ENCODE peak calls at places on chromosomes 16 and 17, in five cellular contexts. H, E, G, S and M are unnamed samples.

GRCh38 chr16:22661161-22661647 is 150.5 kb downstream of the NPIPB5 start:
- DNase-seq in H (no peak), E (no peak), G (no peak), S (no peak), M (no peak)

GRCh38 chr17:72122002-72122310 is 1.1 kb downstream of the SOX9 start:
- DNase-seq in H (peak), E (no peak), G (no peak), S (peak), M (no peak)

GRCh38 chr17:63641678-63642077 is 19.5 kb downstream of the MAP3K3 start:
- DNase-seq in H (no peak), E (no peak), G (no peak), S (no peak), M (no peak)

GRCh38 chr17:30363715-30364202 is 15.0 kb upstream of the CPD start:
- DNase-seq in H (peak), E (peak), G (no peak), S (peak), M (no peak)

GRCh38 chr16:57434003-57434402 is 13.2 kb downstream of the CIAPIN1 start:
- DNase-seq in H (no peak), E (no peak), G (no peak), S (no peak), M (no peak)

GRCh38 chr17:72631568-72631967 is 460.9 kb downstream of the SLC39A11 start:
- DNase-seq in H (no peak), E (no peak), G (no peak), S (no peak), M (no peak)

GRCh38 chr16:57802635-57803412 is 533 bp upstream of the KIFC3 start:
- DNase-seq in H (peak), E (no peak), G (no peak), S (peak), M (peak)

GRCh38 chr17:31392002-31392855 is 754 bp downstream of the RAB11FIP4 start:
- DNase-seq in H (no peak), E (peak), G (no peak), S (no peak), M (no peak)

GRCh38 chr17:55004484-55004883 is 35.9 kb downstream of the STXBP4 start:
- DNase-seq in H (no peak), E (no peak), G (no peak), S (no peak), M (no peak)

GRCh38 chr17:50842506-50843149 is 7.2 kb downstream of the WFIKKN2 start:
- DNase-seq in H (no peak), E (no peak), G (no peak), S (no peak), M (no peak)

GRCh38 chr16:19166500-19166899 is 1.5 kb upstream of the SYT17 start:
- DNase-seq in H (no peak), E (no peak), G (no peak), S (no peak), M (no peak)

GRCh38 chr16:23924138-23924537 is 88.4 kb downstream of the PRKCB start:
- DNase-seq in H (no peak), E (no peak), G (no peak), S (no peak), M (no peak)

GRCh38 chr17:58332720-58333395 is 4.3 kb upstream of the TSPOAP1 start:
- DNase-seq in H (no peak), E (peak), G (no peak), S (no peak), M (no peak)

GRCh38 chr16:8583199-8583598 is 7.1 kb downstream of the TMEM114 start:
- DNase-seq in H (peak), E (no peak), G (no peak), S (peak), M (no peak)

GRCh38 chr16:31032736-31033708 is at the start of gene STX4:
- DNase-seq in H (peak), E (peak), G (peak), S (peak), M (peak)
- TF ChIP-seq CTCF in H (peak), E (no peak), G (no peak), S (no peak), M (no peak)

DNA sequence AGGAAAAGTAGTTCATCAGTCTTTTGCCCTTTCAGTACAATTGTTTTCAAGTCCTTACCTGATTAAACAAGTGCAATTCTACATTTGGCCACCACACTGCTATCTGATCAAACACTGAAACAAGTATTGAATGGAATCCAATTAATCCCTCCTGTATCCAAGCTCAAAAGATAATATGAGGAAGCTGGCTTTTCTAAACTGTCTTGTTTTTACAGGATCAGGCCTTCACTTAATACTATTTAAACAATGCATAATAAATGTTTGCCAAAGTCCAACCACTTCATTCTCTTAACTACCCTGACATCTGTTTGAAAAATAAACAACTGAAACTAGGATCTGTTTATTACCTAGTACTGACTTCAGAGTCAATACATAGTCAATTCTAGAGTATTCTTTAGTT is 131.6 kb downstream of the MRTFB start:
- DNase-seq in H (peak), E (no peak), G (no peak), S (no peak), M (no peak)
- TF ChIP-seq CTCF in H (peak), E (peak), G (peak), S (no peak), M (peak)

DNA sequence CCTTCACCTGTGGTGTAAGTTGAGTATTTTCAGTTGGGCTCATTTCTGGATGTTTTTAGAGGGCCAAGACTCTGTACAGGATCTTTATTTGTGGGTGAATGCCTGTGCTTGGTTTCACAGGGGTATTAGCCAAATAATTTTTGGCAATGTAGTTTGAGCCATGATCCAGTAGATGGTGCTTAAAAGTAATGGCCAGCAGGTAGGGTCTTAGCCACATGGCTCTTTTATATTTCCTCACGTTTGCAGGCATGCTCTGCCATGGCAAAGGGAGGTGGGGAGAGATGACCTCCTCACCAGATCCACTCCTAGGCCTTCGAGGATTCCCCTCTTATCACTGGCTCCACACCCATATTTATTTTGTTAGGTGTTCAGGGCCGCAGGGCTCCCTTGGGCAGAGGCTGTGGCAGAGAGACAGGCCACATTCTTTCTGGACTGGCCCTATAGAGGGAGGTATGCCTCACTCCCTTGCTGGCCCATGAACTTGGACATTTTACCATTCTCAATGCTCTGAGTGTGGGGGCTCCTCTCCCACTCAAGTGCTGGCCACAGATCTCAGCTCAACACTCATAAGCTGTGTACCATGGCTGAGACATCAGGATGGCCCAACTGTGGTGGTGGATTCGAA is 417.1 kb downstream of the XYLT1 start:
- DNase-seq in H (no peak), E (no peak), G (no peak), S (no peak), M (no peak)
- TF ChIP-seq CTCF in H (no peak), E (no peak), G (no peak), S (peak), M (peak)

GRCh38 chr16:80974649-80975376 is 31.9 kb downstream of the CMC2 start:
- DNase-seq in H (peak), E (no peak), G (peak), S (no peak), M (no peak)
- TF ChIP-seq CTCF in H (peak), E (peak), G (peak), S (peak), M (peak)

GRCh38 chr16:71369494-71369893 is 11.0 kb downstream of the CALB2 start:
- DNase-seq in H (no peak), E (no peak), G (no peak), S (no peak), M (no peak)

GRCh38 chr16:71365021-71365420 is 6.5 kb downstream of the CALB2 start:
- DNase-seq in H (no peak), E (no peak), G (no peak), S (no peak), M (no peak)

GRCh38 chr16:71364306-71364705 is 5.8 kb downstream of the CALB2 start:
- DNase-seq in H (no peak), E (no peak), G (peak), S (no peak), M (no peak)

GRCh38 chr16:71368958-71369357 is 10.4 kb downstream of the CALB2 start:
- DNase-seq in H (no peak), E (no peak), G (no peak), S (no peak), M (no peak)

DNA sequence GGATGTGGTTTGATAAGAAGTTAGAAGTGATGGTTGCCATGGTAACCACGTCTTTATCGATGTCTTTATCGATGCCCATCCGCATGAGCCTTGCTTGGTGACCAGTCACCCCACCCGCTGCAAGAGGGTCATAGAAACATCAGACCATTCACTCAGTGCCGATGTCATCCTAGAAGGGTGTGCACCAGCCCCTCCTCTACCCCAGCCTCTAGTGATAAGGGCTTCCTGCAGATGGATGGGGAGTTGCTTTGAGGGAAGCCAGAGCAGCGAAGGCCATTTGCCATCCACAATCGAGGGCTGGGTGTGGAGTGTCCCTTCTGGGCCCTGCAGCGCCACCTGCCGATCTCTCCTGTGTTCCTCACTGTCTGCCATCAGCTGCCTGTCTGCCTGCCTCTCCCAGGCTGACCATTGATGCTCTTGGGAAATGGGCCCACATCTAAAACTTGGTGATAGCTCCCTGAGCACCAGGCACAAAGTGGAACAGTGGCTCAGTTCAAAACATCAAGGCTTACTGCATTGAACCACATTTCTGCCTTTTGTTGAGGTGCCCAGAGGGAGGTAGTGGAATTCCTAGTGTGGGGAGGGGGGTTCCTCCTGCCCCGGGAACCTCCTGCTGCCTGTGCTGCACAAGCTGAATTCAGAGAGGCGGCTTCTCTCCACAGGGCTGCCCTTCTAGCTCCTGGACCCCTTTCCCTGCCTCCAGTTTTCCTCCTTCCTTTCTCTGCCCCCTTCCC is 8.9 kb downstream of the CALB2 start:
- DNase-seq in H (peak), E (peak), G (peak), S (peak), M (peak)
- TF ChIP-seq CTCF in H (peak), E (peak), G (peak), S (peak), M (peak)

GRCh38 chr16:72094266-72094610 is 591 bp downstream of the DHX38 start:
- DNase-seq in H (peak), E (no peak), G (no peak), S (no peak), M (no peak)

GRCh38 chr16:72093448-72094265 is at the start of the genes DHX38 and TXNL4B:
- DNase-seq in H (peak), E (peak), G (peak), S (peak), M (peak)

GRCh38 chr16:72092832-72093447 is 480 bp downstream of the TXNL4B start:
- DNase-seq in H (peak), E (no peak), G (no peak), S (peak), M (no peak)

DNA sequence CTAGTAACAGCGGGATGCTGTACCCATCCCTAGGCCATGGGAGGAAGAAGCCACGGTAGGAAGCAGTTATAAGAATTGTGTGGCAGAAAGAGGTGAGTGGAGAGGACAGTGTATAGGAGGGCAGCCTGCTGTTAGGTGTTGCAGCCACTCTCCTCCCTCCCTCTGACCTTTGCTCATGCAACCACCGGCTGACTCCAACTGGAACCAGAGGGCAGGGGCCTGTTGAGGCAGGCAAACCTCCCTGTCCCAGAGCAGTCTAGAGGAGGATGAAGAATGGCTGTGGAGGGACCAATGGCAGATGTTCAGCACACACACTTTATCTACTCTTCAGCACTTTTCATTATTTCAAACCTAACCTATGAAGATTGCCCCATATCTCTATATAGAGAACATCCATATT is 2.2 kb downstream of the TXNL4B start:
- DNase-seq in H (no peak), E (peak), G (no peak), S (no peak), M (no peak)
- TF ChIP-seq CTCF in H (no peak), E (no peak), G (no peak), S (no peak), M (no peak)

GRCh38 chr17:7351665-7352558 is at the start of gene KCTD11:
- DNase-seq in H (peak), E (peak), G (peak), S (peak), M (peak)
- TF ChIP-seq CTCF in H (peak), E (peak), G (no peak), S (peak), M (peak)

DNA sequence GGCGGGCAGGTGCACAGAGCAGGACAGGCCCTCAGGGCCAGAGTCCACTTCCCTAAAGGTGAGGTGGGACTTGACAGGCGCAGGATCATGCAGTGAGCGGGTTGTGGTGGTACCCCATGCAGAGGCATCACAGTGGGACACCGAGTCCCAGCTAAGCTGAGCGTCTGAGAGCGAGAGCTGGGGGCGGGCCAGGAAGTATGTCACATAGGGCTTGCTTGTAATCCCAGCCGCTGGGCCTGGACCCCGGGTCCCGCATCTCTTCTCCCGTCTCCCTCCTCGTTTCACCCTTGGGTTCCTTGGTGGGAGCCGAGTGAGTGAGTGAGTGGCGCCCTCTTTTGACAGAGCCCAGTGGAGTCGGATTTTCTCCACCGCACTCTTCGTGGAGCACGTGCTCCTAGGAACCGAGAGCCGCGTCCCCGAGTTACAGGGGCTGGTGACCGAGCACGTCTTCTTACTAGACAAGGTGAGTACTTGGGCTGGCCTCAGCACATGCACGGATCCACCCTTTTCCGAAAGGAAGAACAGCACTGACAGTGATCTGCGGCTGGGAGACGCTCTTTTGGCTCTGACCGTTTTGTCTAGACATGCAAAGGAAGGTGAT is 50.8 kb upstream of the ENDOV start:
- DNase-seq in H (peak), E (no peak), G (peak), S (no peak), M (peak)
- TF ChIP-seq CTCF in H (peak), E (peak), G (peak), S (peak), M (peak)